ENCODE peak calls at places on chromosomes 2 and 18, in six cellular contexts. One of them, this sample, is unnamed.

GRCh38 chr2:219059725-219060682 is 717 bp downstream of the IHH start:
- DNase-seq in GM12878: no peak
- DNase-seq in HCT116: no peak
- DNase-seq in K562: no peak
- DNase-seq in NT2/D1: no peak
- DNase-seq in H1: peak
- DNase-seq in this sample: no peak

GRCh38 chr2:151111599-151112278 is 149.9 kb downstream of the RBM43 start:
- DNase-seq in HCT116: no peak
- DNase-seq in GM12878: no peak
- DNase-seq in H1: no peak
- DNase-seq in K562: no peak
- DNase-seq in NT2/D1: peak
- DNase-seq in this sample: no peak

GRCh38 chr18:27428120-27428519 is 243.0 kb upstream of the CHST9 start:
- DNase-seq in GM12878: no peak
- DNase-seq in H1: no peak
- DNase-seq in K562: no peak
- DNase-seq in NT2/D1: no peak
- DNase-seq in HCT116: no peak
- DNase-seq in this sample: no peak

GRCh38 chr18:39350916-39351315 is 1785.3 kb upstream of the CELF4 start:
- DNase-seq in K562: no peak
- DNase-seq in NT2/D1: no peak
- DNase-seq in H1: no peak
- DNase-seq in GM12878: no peak
- DNase-seq in HCT116: no peak
- DNase-seq in this sample: no peak

GRCh38 chr2:40758778-40759177 is 306.9 kb upstream of the SLC8A1 start:
- DNase-seq in H1: no peak
- DNase-seq in NT2/D1: no peak
- DNase-seq in K562: no peak
- DNase-seq in HCT116: no peak
- DNase-seq in GM12878: no peak
- DNase-seq in this sample: no peak

GRCh38 chr2:127069003-127069402 is 38.0 kb downstream of the BIN1 start:
- DNase-seq in K562: no peak
- DNase-seq in H1: no peak
- DNase-seq in NT2/D1: no peak
- DNase-seq in GM12878: no peak
- DNase-seq in HCT116: no peak
- DNase-seq in this sample: no peak

GRCh38 chr2:205556841-205557539 is 125.3 kb upstream of the NRP2 start:
- DNase-seq in GM12878: no peak
- DNase-seq in HCT116: no peak
- DNase-seq in K562: no peak
- DNase-seq in NT2/D1: peak
- DNase-seq in H1: no peak
- DNase-seq in this sample: no peak

GRCh38 chr2:176501652-176502051 is 232.4 kb downstream of the MTX2 start:
- DNase-seq in H1: no peak
- DNase-seq in K562: no peak
- DNase-seq in HCT116: no peak
- DNase-seq in GM12878: no peak
- DNase-seq in NT2/D1: no peak
- DNase-seq in this sample: no peak

GRCh38 chr18:26768388-26768787 is 97.1 kb downstream of the AQP4 start:
- DNase-seq in H1: no peak
- DNase-seq in K562: no peak
- DNase-seq in HCT116: no peak
- DNase-seq in GM12878: no peak
- DNase-seq in NT2/D1: no peak
- DNase-seq in this sample: no peak

GRCh38 chr2:69915050-69915945 is at the start of gene MXD1:
- DNase-seq in GM12878: no peak
- DNase-seq in NT2/D1: no peak
- DNase-seq in HCT116: no peak
- DNase-seq in K562: peak
- DNase-seq in H1: no peak
- DNase-seq in this sample: no peak

GRCh38 chr2:54524236-54524991 is 68.3 kb downstream of the SPTBN1 start:
- DNase-seq in H1: no peak
- DNase-seq in NT2/D1: no peak
- DNase-seq in GM12878: peak
- DNase-seq in K562: no peak
- DNase-seq in HCT116: no peak
- DNase-seq in this sample: no peak

GRCh38 chr18:79796531-79797390 is 977 bp upstream of the KCNG2 start:
- DNase-seq in K562: no peak
- DNase-seq in HCT116: no peak
- DNase-seq in NT2/D1: no peak
- DNase-seq in GM12878: no peak
- DNase-seq in H1: no peak
- DNase-seq in this sample: no peak
- TF ChIP-seq ZNF274 in K562: no peak
- TF ChIP-seq ZNF274 in HCT116: no peak
- TF ChIP-seq ZNF274 in NT2/D1: no peak
- TF ChIP-seq ZNF274 in GM12878: no peak
- TF ChIP-seq ZNF274 in H1: no peak
- TF ChIP-seq ZNF274 in this sample: no peak

DNA sequence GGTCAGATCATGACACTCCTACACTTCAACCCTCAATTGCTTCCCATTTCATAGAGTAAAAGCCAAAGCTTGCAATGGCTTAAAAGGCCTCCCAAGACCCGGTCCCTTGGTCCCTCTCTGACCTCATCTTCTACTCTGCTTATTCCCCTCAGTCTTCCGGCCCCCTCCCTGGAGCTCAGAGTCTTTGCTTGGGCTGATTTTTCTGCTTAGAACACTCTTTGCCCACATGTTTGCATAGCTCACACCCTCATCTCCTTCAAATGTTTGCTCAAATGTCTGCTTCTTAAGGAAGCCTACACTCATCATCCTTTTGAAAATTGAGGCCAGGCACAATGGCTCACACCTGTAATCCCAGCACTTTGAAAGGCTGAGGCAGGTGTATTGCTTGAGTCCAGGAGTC is 65.6 kb upstream of the CAPN13 start:
- DNase-seq in H1: no peak
- DNase-seq in NT2/D1: no peak
- DNase-seq in HCT116: no peak
- DNase-seq in K562: no peak
- DNase-seq in GM12878: no peak
- DNase-seq in this sample: no peak
- TF ChIP-seq ZNF274 in H1: no peak
- TF ChIP-seq ZNF274 in NT2/D1: no peak
- TF ChIP-seq ZNF274 in HCT116: no peak
- TF ChIP-seq ZNF274 in K562: no peak
- TF ChIP-seq ZNF274 in GM12878: no peak
- TF ChIP-seq ZNF274 in this sample: no peak

DNA sequence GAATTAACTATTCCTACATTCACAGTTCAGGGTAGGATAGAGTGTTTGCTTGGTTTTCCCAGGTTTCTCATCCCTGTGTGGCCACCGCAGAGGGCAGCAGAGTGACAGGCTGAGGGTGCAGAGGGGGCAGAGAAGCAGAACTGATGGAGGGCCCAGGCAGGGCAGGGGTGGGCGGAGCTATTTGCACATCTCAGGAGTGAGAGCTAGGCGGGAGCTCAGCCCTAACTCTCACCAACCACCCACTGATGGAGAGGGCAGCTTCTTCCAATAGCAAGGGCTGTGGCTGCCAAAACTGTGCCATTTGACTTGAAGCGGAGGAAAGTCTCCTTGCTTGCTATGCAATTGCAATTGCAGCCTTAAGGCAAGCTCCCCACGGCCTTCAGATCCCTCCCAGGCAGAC is 12.0 kb upstream of the DARS1 start:
- DNase-seq in K562: no peak
- DNase-seq in H1: peak
- DNase-seq in GM12878: no peak
- DNase-seq in NT2/D1: peak
- DNase-seq in HCT116: no peak
- DNase-seq in this sample: peak
- TF ChIP-seq ZNF274 in K562: no peak
- TF ChIP-seq ZNF274 in H1: no peak
- TF ChIP-seq ZNF274 in GM12878: no peak
- TF ChIP-seq ZNF274 in NT2/D1: no peak
- TF ChIP-seq ZNF274 in HCT116: no peak
- TF ChIP-seq ZNF274 in this sample: no peak

GRCh38 chr18:56702946-56703345 is 51.8 kb downstream of the WDR7 start:
- DNase-seq in K562: peak
- DNase-seq in GM12878: no peak
- DNase-seq in HCT116: peak
- DNase-seq in H1: no peak
- DNase-seq in NT2/D1: peak
- DNase-seq in this sample: peak
- TF ChIP-seq ZNF274 in K562: no peak
- TF ChIP-seq ZNF274 in GM12878: no peak
- TF ChIP-seq ZNF274 in HCT116: no peak
- TF ChIP-seq ZNF274 in H1: no peak
- TF ChIP-seq ZNF274 in NT2/D1: no peak
- TF ChIP-seq ZNF274 in this sample: no peak

GRCh38 chr2:43611987-43612894 is 16.4 kb upstream of the THADA start:
- DNase-seq in GM12878: peak
- DNase-seq in H1: peak
- DNase-seq in HCT116: peak
- DNase-seq in K562: peak
- DNase-seq in NT2/D1: peak
- DNase-seq in this sample: peak
- TF ChIP-seq ZNF274 in GM12878: no peak
- TF ChIP-seq ZNF274 in H1: no peak
- TF ChIP-seq ZNF274 in HCT116: no peak
- TF ChIP-seq ZNF274 in K562: no peak
- TF ChIP-seq ZNF274 in NT2/D1: no peak
- TF ChIP-seq ZNF274 in this sample: no peak

GRCh38 chr2:42256502-42256901 is 87.3 kb downstream of the EML4 start:
- DNase-seq in NT2/D1: no peak
- DNase-seq in H1: no peak
- DNase-seq in GM12878: peak
- DNase-seq in K562: no peak
- DNase-seq in HCT116: no peak
- DNase-seq in this sample: no peak
- TF ChIP-seq ZNF274 in NT2/D1: no peak
- TF ChIP-seq ZNF274 in H1: no peak
- TF ChIP-seq ZNF274 in GM12878: no peak
- TF ChIP-seq ZNF274 in K562: no peak
- TF ChIP-seq ZNF274 in HCT116: no peak
- TF ChIP-seq ZNF274 in this sample: no peak

DNA sequence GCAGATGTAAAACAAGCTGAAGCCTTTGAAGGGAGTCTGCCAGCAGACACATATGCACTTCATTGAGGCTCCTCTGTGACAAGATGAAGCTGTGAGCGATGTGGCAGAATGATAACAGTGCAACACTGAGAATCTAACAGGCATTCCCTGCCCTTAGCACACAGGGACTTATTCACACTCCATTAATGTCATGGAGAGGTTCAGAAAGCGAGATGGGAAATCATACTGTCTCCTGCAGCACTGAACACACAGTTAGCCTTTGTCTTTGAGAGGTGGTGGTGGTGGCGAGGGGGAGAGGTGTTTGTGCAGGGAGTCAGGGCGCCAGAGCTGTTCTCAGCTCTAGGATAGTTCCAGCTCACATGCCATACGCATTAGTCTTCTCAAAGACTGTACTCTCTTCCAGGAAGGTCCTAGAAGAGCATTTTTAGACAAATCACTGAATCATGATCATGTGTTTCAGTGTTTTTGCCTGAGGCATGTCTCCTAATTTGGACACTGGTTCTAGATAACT is 93.4 kb upstream of the ITGB6 start:
- DNase-seq in NT2/D1: no peak
- DNase-seq in GM12878: no peak
- DNase-seq in K562: no peak
- DNase-seq in HCT116: no peak
- DNase-seq in H1: no peak
- DNase-seq in this sample: no peak
- TF ChIP-seq ZNF274 in NT2/D1: no peak
- TF ChIP-seq ZNF274 in GM12878: no peak
- TF ChIP-seq ZNF274 in K562: no peak
- TF ChIP-seq ZNF274 in HCT116: no peak
- TF ChIP-seq ZNF274 in H1: no peak
- TF ChIP-seq ZNF274 in this sample: no peak

GRCh38 chr2:232568161-232568560 is 17.7 kb downstream of the EIF4E2 start:
- DNase-seq in NT2/D1: no peak
- DNase-seq in HCT116: peak
- DNase-seq in H1: no peak
- DNase-seq in K562: no peak
- DNase-seq in GM12878: no peak
- DNase-seq in this sample: no peak
- TF ChIP-seq ZNF274 in NT2/D1: no peak
- TF ChIP-seq ZNF274 in HCT116: no peak
- TF ChIP-seq ZNF274 in H1: no peak
- TF ChIP-seq ZNF274 in K562: no peak
- TF ChIP-seq ZNF274 in GM12878: no peak
- TF ChIP-seq ZNF274 in this sample: no peak

GRCh38 chr2:169173876-169174275 is 104.5 kb downstream of the DHRS9 start:
- DNase-seq in K562: no peak
- DNase-seq in NT2/D1: no peak
- DNase-seq in GM12878: no peak
- DNase-seq in H1: no peak
- DNase-seq in HCT116: no peak
- DNase-seq in this sample: no peak
- TF ChIP-seq ZNF274 in K562: no peak
- TF ChIP-seq ZNF274 in NT2/D1: no peak
- TF ChIP-seq ZNF274 in GM12878: no peak
- TF ChIP-seq ZNF274 in H1: no peak
- TF ChIP-seq ZNF274 in HCT116: no peak
- TF ChIP-seq ZNF274 in this sample: no peak

This sample was measured in HepG2.